ENCODE peak calls at places on chromosomes 11 and 22, in seven cellular contexts. One of them, this sample, is unnamed.

GRCh38 chr11:57312511-57313021 is 12.2 kb downstream of the TNKS1BP1 start:
- DNase-seq in upper lobe of right lung: peak; percentile 44
- DNase-seq in body of pancreas: no peak
- DNase-seq in heart right ventricle: no peak
- DNase-seq in cardiac muscle cell: no peak
- DNase-seq in AG04450: no peak
- DNase-seq in tibial nerve: no peak
- DNase-seq in this sample: no peak

GRCh38 chr11:78465169-78465942 is 47.7 kb upstream of the GAB2 start:
- DNase-seq in upper lobe of right lung: no peak
- DNase-seq in body of pancreas: no peak
- DNase-seq in heart right ventricle: no peak
- DNase-seq in cardiac muscle cell: no peak
- DNase-seq in AG04450: no peak
- DNase-seq in tibial nerve: no peak
- DNase-seq in this sample: peak; percentile 65

GRCh38 chr22:28958611-28959010 is 75.2 kb downstream of the ZNRF3 start:
- DNase-seq in upper lobe of right lung: no peak
- DNase-seq in body of pancreas: no peak
- DNase-seq in heart right ventricle: no peak
- DNase-seq in cardiac muscle cell: no peak
- DNase-seq in AG04450: no peak
- DNase-seq in tibial nerve: no peak
- DNase-seq in this sample: no peak

GRCh38 chr11:50182486-50182885 is 149.8 kb downstream of the OR4C45 start:
- DNase-seq in upper lobe of right lung: no peak
- DNase-seq in body of pancreas: no peak
- DNase-seq in heart right ventricle: no peak
- DNase-seq in cardiac muscle cell: no peak
- DNase-seq in AG04450: no peak
- DNase-seq in tibial nerve: no peak
- DNase-seq in this sample: no peak

GRCh38 chr22:21832291-21833290 is 34.9 kb downstream of the MAPK1 start:
- DNase-seq in upper lobe of right lung: no peak
- DNase-seq in body of pancreas: no peak
- DNase-seq in heart right ventricle: no peak
- DNase-seq in cardiac muscle cell: peak; percentile 26
- DNase-seq in AG04450: no peak
- DNase-seq in tibial nerve: no peak
- DNase-seq in this sample: peak; percentile 21

GRCh38 chr11:70601861-70602575 is 203.7 kb downstream of the CTTN start:
- DNase-seq in upper lobe of right lung: no peak
- DNase-seq in body of pancreas: no peak
- DNase-seq in heart right ventricle: no peak
- DNase-seq in cardiac muscle cell: no peak
- DNase-seq in AG04450: no peak
- DNase-seq in tibial nerve: no peak
- DNase-seq in this sample: no peak

GRCh38 chr11:113773092-113773415 is 438 bp downstream of the ZW10 start:
- DNase-seq in upper lobe of right lung: no peak
- DNase-seq in body of pancreas: no peak
- DNase-seq in heart right ventricle: no peak
- DNase-seq in cardiac muscle cell: peak; percentile 19
- DNase-seq in AG04450: no peak
- DNase-seq in tibial nerve: no peak
- DNase-seq in this sample: peak; percentile 8

GRCh38 chr22:28440517-28441366 is 238.9 kb downstream of the TTC28 start:
- DNase-seq in upper lobe of right lung: no peak
- DNase-seq in body of pancreas: no peak
- DNase-seq in heart right ventricle: no peak
- DNase-seq in cardiac muscle cell: no peak
- DNase-seq in AG04450: no peak
- DNase-seq in tibial nerve: no peak
- DNase-seq in this sample: no peak

GRCh38 chr11:97703815-97704214 is 1314.0 kb downstream of the JRKL start:
- DNase-seq in upper lobe of right lung: no peak
- DNase-seq in body of pancreas: no peak
- DNase-seq in heart right ventricle: no peak
- DNase-seq in cardiac muscle cell: no peak
- DNase-seq in AG04450: no peak
- DNase-seq in tibial nerve: no peak
- DNase-seq in this sample: no peak

GRCh38 chr11:65997286-65997685 is 4.7 kb downstream of the EIF1AD start:
- DNase-seq in upper lobe of right lung: no peak
- DNase-seq in body of pancreas: no peak
- DNase-seq in heart right ventricle: no peak
- DNase-seq in cardiac muscle cell: no peak
- DNase-seq in AG04450: no peak
- DNase-seq in tibial nerve: no peak
- DNase-seq in this sample: no peak

GRCh38 chr22:35328472-35328885 is 28.8 kb downstream of the TOM1 start:
- DNase-seq in upper lobe of right lung: peak; percentile 83
- DNase-seq in body of pancreas: peak; percentile 91
- DNase-seq in heart right ventricle: no peak
- DNase-seq in cardiac muscle cell: no peak
- DNase-seq in AG04450: no peak
- DNase-seq in tibial nerve: no peak
- DNase-seq in this sample: no peak

GRCh38 chr11:122937978-122938377 is 43.7 kb downstream of the BSX start:
- DNase-seq in upper lobe of right lung: no peak
- DNase-seq in body of pancreas: no peak
- DNase-seq in heart right ventricle: no peak
- DNase-seq in cardiac muscle cell: no peak
- DNase-seq in AG04450: no peak
- DNase-seq in tibial nerve: no peak
- DNase-seq in this sample: no peak

GRCh38 chr22:21646608-21647590 is 4.8 kb downstream of the SDF2L1 start:
- DNase-seq in upper lobe of right lung: peak; percentile 75
- DNase-seq in body of pancreas: peak; percentile 85
- DNase-seq in heart right ventricle: peak; percentile 56
- DNase-seq in cardiac muscle cell: peak; percentile 89
- DNase-seq in AG04450: peak; percentile 56
- DNase-seq in tibial nerve: peak; percentile 71
- DNase-seq in this sample: peak; percentile 89

GRCh38 chr22:47453049-47453448 is 690.6 kb downstream of the TBC1D22A start:
- DNase-seq in upper lobe of right lung: no peak
- DNase-seq in body of pancreas: no peak
- DNase-seq in heart right ventricle: no peak
- DNase-seq in cardiac muscle cell: no peak
- DNase-seq in AG04450: no peak
- DNase-seq in tibial nerve: no peak
- DNase-seq in this sample: no peak

GRCh38 chr22:47448231-47449035 is 686.0 kb downstream of the TBC1D22A start:
- DNase-seq in upper lobe of right lung: no peak
- DNase-seq in body of pancreas: no peak
- DNase-seq in heart right ventricle: no peak
- DNase-seq in cardiac muscle cell: no peak
- DNase-seq in AG04450: no peak
- DNase-seq in tibial nerve: no peak
- DNase-seq in this sample: no peak

GRCh38 chr22:47449508-47450270 is 687.2 kb downstream of the TBC1D22A start:
- DNase-seq in upper lobe of right lung: no peak
- DNase-seq in body of pancreas: no peak
- DNase-seq in heart right ventricle: no peak
- DNase-seq in cardiac muscle cell: no peak
- DNase-seq in AG04450: no peak
- DNase-seq in tibial nerve: no peak
- DNase-seq in this sample: no peak

GRCh38 chr22:47450876-47451475 is 688.5 kb downstream of the TBC1D22A start:
- DNase-seq in upper lobe of right lung: no peak
- DNase-seq in body of pancreas: no peak
- DNase-seq in heart right ventricle: no peak
- DNase-seq in cardiac muscle cell: no peak
- DNase-seq in AG04450: no peak
- DNase-seq in tibial nerve: no peak
- DNase-seq in this sample: no peak

DNA sequence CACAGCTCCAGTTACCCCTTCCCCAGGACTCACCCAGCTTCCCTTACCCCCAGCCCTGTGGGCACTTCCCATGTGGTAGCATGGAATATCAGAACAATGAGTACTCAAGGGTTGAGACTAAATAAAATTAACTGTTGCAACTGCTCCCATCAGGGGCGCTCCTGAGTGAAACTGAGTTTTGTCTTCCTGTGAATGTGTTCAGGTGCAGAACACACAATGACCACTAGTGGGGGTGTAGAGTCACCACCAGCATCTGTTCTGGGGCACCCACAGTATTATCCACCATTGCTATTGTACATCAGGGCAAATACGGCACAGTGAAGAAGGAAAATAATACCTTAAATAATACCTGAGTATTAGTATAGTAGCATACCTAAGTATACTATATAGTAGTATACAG is 689.7 kb downstream of the TBC1D22A start:
- DNase-seq in upper lobe of right lung: no peak
- DNase-seq in body of pancreas: no peak
- DNase-seq in heart right ventricle: no peak
- DNase-seq in cardiac muscle cell: no peak
- DNase-seq in AG04450: no peak
- DNase-seq in tibial nerve: no peak
- DNase-seq in this sample: peak; percentile 49
- TF ChIP-seq CTCF in upper lobe of right lung: peak; percentile 44
- TF ChIP-seq CTCF in body of pancreas: no peak
- TF ChIP-seq CTCF in heart right ventricle: peak; percentile 17
- TF ChIP-seq CTCF in cardiac muscle cell: no peak
- TF ChIP-seq CTCF in AG04450: no peak
- TF ChIP-seq CTCF in tibial nerve: no peak
- TF ChIP-seq CTCF in this sample: peak; percentile 83

GRCh38 chr11:10522276-10522675 is 18.7 kb downstream of the RNF141 start:
- DNase-seq in upper lobe of right lung: no peak
- DNase-seq in body of pancreas: no peak
- DNase-seq in heart right ventricle: no peak
- DNase-seq in cardiac muscle cell: no peak
- DNase-seq in AG04450: no peak
- DNase-seq in tibial nerve: no peak
- DNase-seq in this sample: no peak

GRCh38 chr11:10519630-10520029 is 21.4 kb downstream of the RNF141 start:
- DNase-seq in upper lobe of right lung: no peak
- DNase-seq in body of pancreas: no peak
- DNase-seq in heart right ventricle: no peak
- DNase-seq in cardiac muscle cell: no peak
- DNase-seq in AG04450: no peak
- DNase-seq in tibial nerve: no peak
- DNase-seq in this sample: no peak

GRCh38 chr11:10520562-10520961 is 20.4 kb downstream of the RNF141 start:
- DNase-seq in upper lobe of right lung: no peak
- DNase-seq in body of pancreas: no peak
- DNase-seq in heart right ventricle: no peak
- DNase-seq in cardiac muscle cell: no peak
- DNase-seq in AG04450: no peak
- DNase-seq in tibial nerve: no peak
- DNase-seq in this sample: no peak

GRCh38 chr11:10518123-10518522 is 22.9 kb downstream of the RNF141 start:
- DNase-seq in upper lobe of right lung: no peak
- DNase-seq in body of pancreas: no peak
- DNase-seq in heart right ventricle: no peak
- DNase-seq in cardiac muscle cell: no peak
- DNase-seq in AG04450: no peak
- DNase-seq in tibial nerve: no peak
- DNase-seq in this sample: no peak

GRCh38 chr11:10518891-10519290 is 22.1 kb downstream of the RNF141 start:
- DNase-seq in upper lobe of right lung: no peak
- DNase-seq in body of pancreas: no peak
- DNase-seq in heart right ventricle: no peak
- DNase-seq in cardiac muscle cell: no peak
- DNase-seq in AG04450: no peak
- DNase-seq in tibial nerve: no peak
- DNase-seq in this sample: no peak
- H3K4me3 ChIP-seq in upper lobe of right lung: no peak overlapping the region
- H3K4me3 ChIP-seq in body of pancreas: no peak overlapping the region
- H3K4me3 ChIP-seq in heart right ventricle: no peak overlapping the region
- H3K4me3 ChIP-seq in cardiac muscle cell: no peak overlapping the region
- H3K4me3 ChIP-seq in AG04450: no peak overlapping the region
- H3K4me3 ChIP-seq in tibial nerve: no peak overlapping the region
- H3K4me3 ChIP-seq in this sample: no peak overlapping the region

GRCh38 chr22:24319451-24319850 is 48.8 kb downstream of the SPECC1L start:
- DNase-seq in upper lobe of right lung: no peak
- DNase-seq in body of pancreas: no peak
- DNase-seq in heart right ventricle: no peak
- DNase-seq in cardiac muscle cell: no peak
- DNase-seq in AG04450: no peak
- DNase-seq in tibial nerve: no peak
- DNase-seq in this sample: no peak
- H3K27ac ChIP-seq in upper lobe of right lung: no peak overlapping the region
- H3K27ac ChIP-seq in body of pancreas: no peak overlapping the region
- H3K27ac ChIP-seq in heart right ventricle: no peak overlapping the region
- H3K27ac ChIP-seq in cardiac muscle cell: no peak overlapping the region
- H3K27ac ChIP-seq in AG04450: no peak overlapping the region
- H3K27ac ChIP-seq in tibial nerve: no peak overlapping the region
- H3K27ac ChIP-seq in this sample: no peak overlapping the region

GRCh38 chr11:119356349-119357031 is 10.0 kb upstream of the MFRP start:
- DNase-seq in upper lobe of right lung: peak; percentile 92
- DNase-seq in body of pancreas: peak; percentile 32
- DNase-seq in heart right ventricle: peak; percentile 84
- DNase-seq in cardiac muscle cell: peak; percentile 91
- DNase-seq in AG04450: no peak
- DNase-seq in tibial nerve: peak; percentile 64
- DNase-seq in this sample: peak; percentile 66
- TF ChIP-seq CTCF in upper lobe of right lung: peak; percentile 85
- TF ChIP-seq CTCF in body of pancreas: peak; percentile 36
- TF ChIP-seq CTCF in heart right ventricle: peak; percentile 86
- TF ChIP-seq CTCF in cardiac muscle cell: peak; percentile 75
- TF ChIP-seq CTCF in AG04450: peak; percentile 80
- TF ChIP-seq CTCF in tibial nerve: peak; percentile 97
- TF ChIP-seq CTCF in this sample: peak; percentile 98

GRCh38 chr11:2862950-2863618 is 22.5 kb downstream of the CDKN1C start:
- DNase-seq in upper lobe of right lung: no peak
- DNase-seq in body of pancreas: no peak
- DNase-seq in heart right ventricle: no peak
- DNase-seq in cardiac muscle cell: no peak
- DNase-seq in AG04450: no peak
- DNase-seq in tibial nerve: no peak
- DNase-seq in this sample: no peak
- H3K4me3 ChIP-seq in upper lobe of right lung: no peak overlapping the region
- H3K4me3 ChIP-seq in body of pancreas: no peak overlapping the region
- H3K4me3 ChIP-seq in heart right ventricle: peak overlapping the region; percentile 29
- H3K4me3 ChIP-seq in cardiac muscle cell: peak overlapping the region; percentile 6
- H3K4me3 ChIP-seq in AG04450: no peak overlapping the region
- H3K4me3 ChIP-seq in tibial nerve: no peak overlapping the region
- H3K4me3 ChIP-seq in this sample: no peak overlapping the region

GRCh38 chr22:31100762-31101525 is 6.4 kb downstream of the SELENOM start:
- DNase-seq in upper lobe of right lung: no peak
- DNase-seq in body of pancreas: no peak
- DNase-seq in heart right ventricle: no peak
- DNase-seq in cardiac muscle cell: no peak
- DNase-seq in AG04450: no peak
- DNase-seq in tibial nerve: no peak
- DNase-seq in this sample: no peak
- H3K27ac ChIP-seq in upper lobe of right lung: no peak overlapping the region
- H3K27ac ChIP-seq in body of pancreas: no peak overlapping the region
- H3K27ac ChIP-seq in heart right ventricle: peak overlapping the region; percentile 44
- H3K27ac ChIP-seq in cardiac muscle cell: no peak overlapping the region
- H3K27ac ChIP-seq in AG04450: peak overlapping the region; percentile 31
- H3K27ac ChIP-seq in tibial nerve: no peak overlapping the region
- H3K27ac ChIP-seq in this sample: no peak overlapping the region

This sample was measured in OCI-LY7.